ENCODE peak calls at places on chromosome 16, in five cellular contexts. U is fibroblast of pulmonary artery, S is Peyer's patch, D is A549, L is left ventricle myocardium inferior. T is an unnamed sample.

GRCh38 chr16:89401641-89402445 is 88.5 kb downstream of the ANKRD11 start:
- DNase-seq in L (no peak), S (no peak), D (no peak), U (no peak), T (no peak)

GRCh38 chr16:46757339-46758050 is 9.4 kb upstream of the MYLK3 start:
- DNase-seq in U (no peak), L (peak; percentile 84), S (no peak), D (no peak), T (peak; percentile 89)

GRCh38 chr16:11401161-11402050 is 56.1 kb downstream of the RMI2 start:
- DNase-seq in U (no peak), D (no peak), S (no peak), L (peak; percentile 65), T (peak; percentile 51)

GRCh38 chr16:57929250-57929649 is 41.7 kb downstream of the CNGB1 start:
- DNase-seq in S (no peak), D (no peak), U (no peak), L (no peak), T (no peak)

GRCh38 chr16:78957328-78958100 is 643.0 kb downstream of the MAF start:
- DNase-seq in D (no peak), U (no peak), S (no peak), L (no peak), T (no peak)

GRCh38 chr16:200388-200787 is 20.1 kb downstream of the HBQ1 start:
- DNase-seq in U (peak; percentile 54), S (no peak), L (no peak), D (no peak), T (no peak)

GRCh38 chr16:24612656-24613055 is 73.3 kb downstream of the RBBP6 start:
- DNase-seq in U (no peak), L (no peak), S (no peak), D (no peak), T (no peak)

GRCh38 chr16:65832679-65833078 is 533.8 kb upstream of the CDH5 start:
- DNase-seq in L (no peak), U (no peak), D (no peak), S (no peak), T (no peak)

DNA sequence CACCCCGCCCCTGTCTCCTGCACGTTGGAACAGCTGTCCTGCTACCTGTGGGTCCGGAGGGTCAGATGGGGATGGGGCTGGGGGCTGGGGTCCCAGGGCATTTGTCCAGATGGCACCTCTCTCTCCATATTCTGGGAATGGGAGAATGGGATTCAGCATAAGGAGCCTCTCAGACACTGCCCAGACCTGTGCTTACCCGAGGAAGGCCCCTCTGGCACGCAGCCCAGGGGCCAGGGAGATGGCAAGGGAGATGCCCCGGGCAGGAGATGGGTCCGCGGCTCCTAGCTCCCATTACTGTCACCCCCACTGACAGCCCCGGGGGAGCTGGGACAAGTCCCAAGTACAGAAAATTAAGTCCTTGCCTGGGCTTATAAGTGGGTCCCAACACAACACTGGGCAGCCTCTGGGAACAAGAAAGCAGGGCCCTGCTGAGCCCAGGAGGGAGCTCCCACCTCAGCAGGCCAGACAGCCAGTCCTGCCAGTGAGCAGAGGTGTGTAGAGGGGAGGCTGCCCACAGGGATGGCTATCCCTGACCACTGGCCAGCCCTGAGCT is 1.8 kb downstream of the VASN start:
- DNase-seq in U (no peak), D (no peak), S (no peak), L (peak; percentile 18), T (no peak)
- H3K4me3 ChIP-seq in U (peak overlapping the region; percentile 97), D (peak overlapping the region; percentile 27), S (peak overlapping the region; percentile 70), L (peak overlapping the region; percentile 75), T (peak overlapping the region; percentile 58)

DNA sequence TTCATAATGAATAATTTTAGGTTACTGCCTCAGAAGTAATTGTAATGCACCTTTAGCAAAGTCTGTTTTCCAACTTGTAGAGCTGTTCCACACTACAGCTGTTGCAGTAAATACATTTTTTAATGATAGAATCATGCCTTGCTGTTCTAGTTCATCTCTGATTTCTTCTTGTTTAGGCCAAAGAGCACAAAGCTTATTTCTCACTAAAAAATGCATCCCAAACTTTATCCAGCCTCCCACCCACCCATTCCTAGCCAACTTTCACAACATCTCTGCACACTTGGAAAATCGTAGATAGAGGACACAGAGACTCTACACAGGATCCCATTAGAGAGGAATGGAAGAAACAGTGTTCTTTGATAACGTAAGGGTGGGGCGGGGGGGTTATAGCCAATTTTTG is 252.2 kb upstream of the DYNLRB2 start:
- DNase-seq in D (no peak), S (no peak), L (no peak), U (no peak), T (no peak)
- H3K4me3 ChIP-seq in D (no peak overlapping the region), S (no peak overlapping the region), L (no peak overlapping the region), U (no peak overlapping the region), T (no peak overlapping the region)

GRCh38 chr16:85003723-85004586 is 7.4 kb downstream of the ZDHHC7 start:
- DNase-seq in U (no peak), L (no peak), D (no peak), S (no peak), T (no peak)
- H3K4me3 ChIP-seq in U (no peak overlapping the region), L (no peak overlapping the region), D (peak overlapping the region; percentile 9), S (no peak overlapping the region), T (no peak overlapping the region)

GRCh38 chr16:2213817-2214720 is 571 bp downstream of the PGP start:
- DNase-seq in U (no peak), S (no peak), L (no peak), D (no peak), T (no peak)

GRCh38 chr16:2210009-2210332 is 692 bp downstream of the BRICD5 start:
- DNase-seq in D (no peak), U (no peak), L (no peak), S (no peak), T (no peak)

GRCh38 chr16:2212362-2213324 is 2.0 kb upstream of the BRICD5 start:
- DNase-seq in U (no peak), L (peak; percentile 63), S (no peak), D (no peak), T (peak; percentile 93)

GRCh38 chr16:2210386-2211365 is at the start of gene BRICD5:
- DNase-seq in L (no peak), S (no peak), U (no peak), D (no peak), T (peak; percentile 74)

DNA sequence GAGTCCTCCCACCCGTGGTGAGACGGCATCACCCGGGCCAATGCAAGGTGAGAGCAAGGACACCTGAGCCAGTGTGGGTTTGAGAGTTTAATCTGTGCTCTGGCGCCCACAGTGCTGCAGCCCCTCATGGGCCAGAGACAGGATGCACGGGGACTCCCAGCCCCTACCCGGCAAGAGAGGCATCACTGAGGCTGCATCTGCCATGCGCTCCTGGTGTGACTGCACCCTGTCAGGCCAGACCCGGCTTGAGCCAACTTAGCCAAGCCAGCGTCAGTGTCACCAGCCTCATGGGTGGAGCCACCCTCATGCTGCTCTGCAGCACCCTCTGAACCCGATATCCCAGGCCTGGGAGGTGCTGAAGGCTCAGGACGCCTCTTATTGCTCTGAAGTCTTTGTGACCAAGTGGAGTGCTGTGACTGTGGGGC is 1.3 kb upstream of the BRICD5 start:
- DNase-seq in S (no peak), D (no peak), U (no peak), L (no peak), T (peak; percentile 67)
- H3K4me3 ChIP-seq in S (no peak overlapping the region), D (no peak overlapping the region), U (no peak overlapping the region), L (peak overlapping the region; percentile 95), T (no peak overlapping the region)

GRCh38 chr16:12902511-12903324 is 1.3 kb downstream of the SHISA9 start:
- DNase-seq in S (no peak), U (no peak), L (no peak), D (no peak), T (no peak)

GRCh38 chr16:12904041-12904671 is 2.8 kb downstream of the SHISA9 start:
- DNase-seq in D (no peak), L (no peak), S (no peak), U (no peak), T (no peak)

GRCh38 chr16:12901204-12901596 is 198 bp upstream of the SHISA9 start:
- DNase-seq in D (no peak), U (no peak), L (no peak), S (no peak), T (no peak)

GRCh38 chr16:12901597-12902436 is at the start of gene SHISA9:
- DNase-seq in U (no peak), S (no peak), D (no peak), L (no peak), T (no peak)

GRCh38 chr16:12903325-12904040 is 2.1 kb downstream of the SHISA9 start:
- DNase-seq in D (no peak), U (no peak), S (no peak), L (no peak), T (no peak)
- H3K4me3 ChIP-seq in D (peak overlapping the region; percentile 32), U (no peak overlapping the region), S (no peak overlapping the region), L (peak overlapping the region; percentile 52), T (no peak overlapping the region)

DNA sequence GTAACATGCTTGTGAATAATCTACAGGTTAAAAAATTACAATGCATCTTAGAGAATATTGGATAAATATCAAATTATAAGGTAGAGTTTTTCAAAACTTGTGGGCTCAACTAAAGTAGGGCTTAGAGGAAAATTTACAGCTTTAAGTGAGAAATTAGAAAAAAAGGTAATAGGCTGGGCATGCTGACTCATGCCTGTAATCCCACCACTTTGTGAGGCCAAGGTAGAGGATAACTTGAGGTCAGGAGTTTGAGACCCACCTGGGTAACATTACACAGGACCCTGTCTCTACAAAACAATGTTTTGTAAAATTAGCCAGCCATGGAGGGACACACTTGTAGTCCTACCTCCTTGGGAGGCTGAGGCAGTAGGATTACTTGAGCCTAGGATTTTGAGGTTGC is 4.5 kb downstream of the ATF7IP2 start:
- DNase-seq in S (no peak), L (no peak), U (no peak), D (no peak), T (no peak)
- H3K4me3 ChIP-seq in S (no peak overlapping the region), L (no peak overlapping the region), U (no peak overlapping the region), D (no peak overlapping the region), T (no peak overlapping the region)

GRCh38 chr16:30096862-30097563 is 1.0 kb upstream of the YPEL3 start:
- DNase-seq in D (no peak), S (no peak), U (no peak), L (no peak), T (no peak)

GRCh38 chr16:30092373-30093010 is 768 bp upstream of the TBX6 start:
- DNase-seq in D (peak; percentile 96), S (peak; percentile 92), U (peak; percentile 83), L (peak; percentile 75), T (peak; percentile 73)

GRCh38 chr16:30094541-30095165 is 1.4 kb downstream of the YPEL3 start:
- DNase-seq in S (no peak), D (no peak), U (no peak), L (no peak), T (no peak)

GRCh38 chr16:30095166-30096078 is 591 bp downstream of the YPEL3 start:
- DNase-seq in L (no peak), S (no peak), U (no peak), D (no peak), T (no peak)

GRCh38 chr16:30096105-30096861 is at the start of gene YPEL3:
- DNase-seq in U (peak; percentile 89), D (peak; percentile 88), S (peak; percentile 97), L (peak; percentile 95), T (peak; percentile 94)
- H3K4me3 ChIP-seq in U (peak within 1 kb of the TSS; percentile 80), D (peak within 1 kb of the TSS; percentile 65), S (peak within 1 kb of the TSS; percentile 90), L (peak within 1 kb of the TSS; percentile 88), T (peak within 1 kb of the TSS; percentile 78)